ENCODE peak calls at places on chromosomes 13 and 19, in six cellular contexts. B is GM12878, I is K562, M is HCT116, L is HepG2, T is H1. U is an unnamed sample.

GRCh38 chr13:48859168-48860105 is 116.3 kb upstream of the FNDC3A start:
- DNase-seq in I (no peak), L (no peak), M (no peak), T (no peak), B (no peak), U (no peak)

GRCh38 chr13:99356216-99357089 is 49.3 kb upstream of the GPR183 start:
- DNase-seq in I (no peak), L (no peak), M (no peak), B (peak; percentile 92), T (no peak), U (no peak)

GRCh38 chr13:99159331-99160061 is 41.2 kb upstream of the UBAC2 start:
- DNase-seq in L (no peak), I (no peak), B (no peak), M (no peak), T (no peak), U (no peak)

GRCh38 chr19:5086725-5087439 is 118.0 kb downstream of the KDM4B start:
- DNase-seq in L (no peak), I (no peak), B (no peak), M (no peak), T (peak; percentile 76), U (peak; percentile 61)

GRCh38 chr13:113742000-113742441 is 17.0 kb upstream of the TMEM255B start:
- DNase-seq in M (peak; percentile 19), L (peak; percentile 95), T (no peak), I (peak; percentile 45), B (no peak), U (no peak)

GRCh38 chr19:13868663-13869062 is 8.3 kb upstream of the NANOS3 start:
- DNase-seq in I (no peak), L (no peak), M (no peak), T (no peak), B (no peak), U (no peak)

GRCh38 chr13:91659583-91660415 is 261.4 kb downstream of the GPC5 start:
- DNase-seq in T (no peak), B (peak; percentile 2), M (no peak), I (no peak), L (no peak), U (no peak)

GRCh38 chr13:58855283-58855682 is 1223.7 kb downstream of the PCDH17 start:
- DNase-seq in M (no peak), I (no peak), B (no peak), T (no peak), L (no peak), U (no peak)

GRCh38 chr19:17415107-17415506 is 4.7 kb upstream of the MVB12A start:
- DNase-seq in T (no peak), M (no peak), I (no peak), B (no peak), L (no peak), U (peak; percentile 94)

GRCh38 chr19:3516675-3517207 is 10.6 kb downstream of the FZR1 start:
- DNase-seq in L (no peak), B (peak; percentile 17), I (no peak), T (no peak), M (no peak), U (no peak)

GRCh38 chr19:3515891-3516422 is 9.8 kb downstream of the FZR1 start:
- DNase-seq in T (no peak), M (no peak), B (no peak), I (no peak), L (no peak), U (no peak)

GRCh38 chr19:3513198-3514140 is 7.4 kb downstream of the FZR1 start:
- DNase-seq in T (no peak), L (no peak), I (no peak), M (no peak), B (no peak), U (no peak)

GRCh38 chr19:3512562-3512961 is 6.5 kb downstream of the FZR1 start:
- DNase-seq in T (no peak), M (no peak), B (no peak), L (no peak), I (no peak), U (no peak)

GRCh38 chr19:3514930-3515329 is 8.8 kb downstream of the FZR1 start:
- DNase-seq in B (no peak), T (no peak), I (no peak), M (no peak), L (no peak), U (no peak)
- H3K9ac ChIP-seq in B (no peak overlapping the region), T (no peak overlapping the region), I (peak overlapping the region; percentile 28), M (no peak overlapping the region), L (no peak overlapping the region), U (peak overlapping the region; percentile 17)

GRCh38 chr13:47033216-47033615 is 136.4 kb upstream of the HTR2A start:
- DNase-seq in I (no peak), B (no peak), L (no peak), T (no peak), M (no peak), U (no peak)
- H3K4me3 ChIP-seq in I (no peak overlapping the region), B (no peak overlapping the region), L (no peak overlapping the region), T (no peak overlapping the region), M (no peak overlapping the region), U (no peak overlapping the region)

GRCh38 chr19:45645631-45646344 is 6.6 kb upstream of the EML2 start:
- DNase-seq in T (no peak), I (peak; percentile 90), B (peak; percentile 65), M (peak; percentile 88), L (peak; percentile 63), U (no peak)
- TF ChIP-seq ZNF274 in T (no peak), I (no peak), B (no peak), M (no peak), L (no peak), U (no peak)

GRCh38 chr19:58440556-58440955 is 603 bp upstream of the ZNF132 start:
- DNase-seq in M (no peak), T (no peak), I (no peak), L (no peak), B (no peak), U (no peak)
- H3K9ac ChIP-seq in M (no peak overlapping the region), T (no peak overlapping the region), I (no peak overlapping the region), L (no peak overlapping the region), B (no peak overlapping the region), U (peak overlapping the region; percentile 46)

GRCh38 chr13:76764429-76764828 is 121.8 kb downstream of the KCTD12 start:
- DNase-seq in B (no peak), I (no peak), T (no peak), L (no peak), M (no peak), U (no peak)
- H3K4me3 ChIP-seq in B (no peak overlapping the region), I (no peak overlapping the region), T (no peak overlapping the region), L (no peak overlapping the region), M (no peak overlapping the region), U (no peak overlapping the region)